ENCODE peak calls at places on chromosomes 16 and 17, in five cellular contexts. Q is gastrocnemius medialis; N is transverse colon; Z is CD4-positive, alpha-beta memory T cell; F is fibroblast of lung. V is an unnamed sample.

GRCh38 chr16:74892574-74893461 is 92.1 kb downstream of the WDR59 start:
- DNase-seq in Z (no peak), Q (no peak), N (no peak), F (no peak), V (no peak)

GRCh38 chr16:89357055-89357454 is 133.3 kb downstream of the ANKRD11 start:
- DNase-seq in Z (no peak), F (no peak), N (no peak), Q (peak; percentile 63), V (peak; percentile 59)

GRCh38 chr16:53053967-53054669 is 673 bp upstream of the CHD9 start:
- DNase-seq in F (peak; percentile 44), N (peak; percentile 52), Z (no peak), Q (peak; percentile 35), V (peak; percentile 80)

GRCh38 chr16:57620316-57621231 is 7.9 kb upstream of the ADGRG1 start:
- DNase-seq in F (no peak), Q (no peak), Z (no peak), N (peak; percentile 75), V (peak; percentile 72)

GRCh38 chr16:14071576-14072271 is 605 bp downstream of the MRTFB start:
- DNase-seq in Q (no peak), F (no peak), N (no peak), Z (no peak), V (no peak)

GRCh38 chr17:39908789-39909352 is 9.6 kb downstream of the GSDMB start:
- DNase-seq in F (no peak), Z (no peak), N (no peak), Q (no peak), V (no peak)

GRCh38 chr17:48259710-48260291 is 152.2 kb downstream of the SNX11 start:
- DNase-seq in F (peak; percentile 63), Z (no peak), N (no peak), Q (no peak), V (no peak)

GRCh38 chr17:55795098-55795497 is 44.2 kb downstream of the PCTP start:
- DNase-seq in N (no peak), F (no peak), Q (no peak), Z (no peak), V (no peak)

GRCh38 chr17:2980904-2981246 is 82.5 kb downstream of the OR1D5 start:
- DNase-seq in Q (no peak), Z (no peak), N (no peak), F (no peak), V (no peak)

GRCh38 chr17:81254955-81255717 is 16.0 kb downstream of the NDUFAF8 start:
- DNase-seq in Q (peak; percentile 94), F (peak; percentile 91), N (peak; percentile 87), Z (no peak), V (peak; percentile 95)

GRCh38 chr17:32852811-32853210 is 24.1 kb downstream of the MYO1D start:
- DNase-seq in F (no peak), Z (no peak), Q (no peak), N (no peak), V (no peak)

GRCh38 chr17:29622337-29623282 is at the start of gene CORO6:
- DNase-seq in F (peak; percentile 40), N (peak; percentile 47), Z (peak; percentile 63), Q (peak; percentile 83), V (peak; percentile 80)

GRCh38 chr16:88803264-88803987 is at the start of gene CDT1:
- DNase-seq in N (peak; percentile 85), F (peak; percentile 79), Q (peak; percentile 64), Z (peak; percentile 74), V (peak; percentile 95)

GRCh38 chr17:60161598-60162330 is 12.0 kb downstream of the CA4 start:
- DNase-seq in N (no peak), F (no peak), Q (no peak), Z (no peak), V (peak; percentile 86)

GRCh38 chr17:10652984-10653680 is 4.0 kb downstream of the MYH3 start:
- DNase-seq in F (no peak), Z (no peak), N (no peak), Q (no peak), V (no peak)

GRCh38 chr16:55832788-55833583 is at the start of gene CES1:
- DNase-seq in N (peak; percentile 17), F (peak; percentile 17), Q (peak; percentile 62), Z (no peak), V (peak; percentile 94)

GRCh38 chr17:50626037-50626574 is 8.6 kb upstream of the ABCC3 start:
- DNase-seq in N (peak; percentile 71), Z (peak; percentile 61), Q (peak; percentile 64), F (peak; percentile 78), V (peak; percentile 85)

GRCh38 chr17:42618442-42619150 is 9.1 kb downstream of the TUBG1 start:
- DNase-seq in Z (no peak), Q (peak; percentile 97), F (peak; percentile 19), N (peak; percentile 73), V (no peak)

GRCh38 chr17:58352843-58353719 is 1.1 kb upstream of the SUPT4H1 start:
- DNase-seq in F (peak; percentile 33), Q (peak; percentile 37), N (peak; percentile 57), Z (peak; percentile 37), V (peak; percentile 75)

GRCh38 chr16:17474572-17474971 is 3.8 kb upstream of the XYLT1 start:
- DNase-seq in Z (no peak), Q (no peak), F (no peak), N (peak; percentile 20), V (no peak)

GRCh38 chr17:68182940-68183551 is 64.8 kb upstream of the AMZ2 start:
- DNase-seq in N (peak; percentile 44), Q (no peak), F (no peak), Z (peak; percentile 91), V (no peak)

GRCh38 chr17:78075545-78075944 is 53.0 kb downstream of the TMC6 start:
- DNase-seq in F (no peak), N (no peak), Q (no peak), Z (no peak), V (no peak)

GRCh38 chr17:73820686-73821448 is 176.6 kb upstream of the SDK2 start:
- DNase-seq in F (no peak), Z (no peak), N (peak; percentile 23), Q (no peak), V (peak; percentile 51)

GRCh38 chr17:34750004-34750403 is 170.6 kb downstream of the TMEM132E start:
- DNase-seq in F (no peak), Z (no peak), N (no peak), Q (no peak), V (no peak)

GRCh38 chr16:46612121-46612520 is 9.1 kb downstream of the SHCBP1 start:
- DNase-seq in F (no peak), Z (no peak), N (no peak), Q (no peak), V (no peak)

GRCh38 chr16:2738615-2739014 is 13.8 kb upstream of the SRRM2 start:
- DNase-seq in Z (no peak), F (no peak), N (no peak), Q (no peak), V (no peak)

GRCh38 chr16:2736476-2737237 is 15.8 kb upstream of the SRRM2 start:
- DNase-seq in Q (no peak), N (no peak), Z (no peak), F (no peak), V (peak; percentile 20)

GRCh38 chr16:2739555-2740435 is 12.6 kb upstream of the SRRM2 start:
- DNase-seq in N (no peak), F (no peak), Z (no peak), Q (no peak), V (peak; percentile 51)

GRCh38 chr16:2737238-2737605 is 15.2 kb upstream of the SRRM2 start:
- DNase-seq in N (no peak), Q (no peak), F (no peak), Z (no peak), V (peak; percentile 43)

GRCh38 chr16:2737895-2738418 is 14.5 kb upstream of the SRRM2 start:
- DNase-seq in N (no peak), Q (no peak), F (no peak), Z (no peak), V (peak; percentile 45)
- H3K36me3 ChIP-seq in N (no peaks in the 10 kb centered on the region), Q (no peaks in the 10 kb centered on the region), F (no peaks in the 10 kb centered on the region), Z (no peaks in the 10 kb centered on the region), V (no peaks in the 10 kb centered on the region)

GRCh38 chr17:64097196-64097936 is 32.6 kb downstream of the ERN1 start:
- DNase-seq in Z (no peak), N (no peak), Q (no peak), F (peak; percentile 83), V (no peak)
- H3K4me1 ChIP-seq in Z (peaks cover 56% of the 10 kb centered on the region), N (peaks cover 3% of the 10 kb centered on the region), Q (peaks cover 7% of the 10 kb centered on the region), F (no peaks in the 10 kb centered on the region), V (no peaks in the 10 kb centered on the region)

GRCh38 chr16:66552288-66553143 is at the start of gene CKLF:
- DNase-seq in N (peak; percentile 93), F (peak; percentile 87), Q (peak; percentile 86), Z (peak; percentile 89), V (peak; percentile 96)

GRCh38 chr16:66551788-66552287 is 538 bp upstream of the CKLF start:
- DNase-seq in F (no peak), Q (no peak), N (no peak), Z (no peak), V (no peak)

GRCh38 chr16:66553223-66553622 is 847 bp downstream of the CKLF start:
- DNase-seq in N (peak; percentile 44), F (no peak), Z (peak; percentile 40), Q (no peak), V (no peak)

GRCh38 chr16:66554492-66554891 is 2.1 kb downstream of the CKLF start:
- DNase-seq in Z (no peak), F (no peak), N (no peak), Q (no peak), V (no peak)

DNA sequence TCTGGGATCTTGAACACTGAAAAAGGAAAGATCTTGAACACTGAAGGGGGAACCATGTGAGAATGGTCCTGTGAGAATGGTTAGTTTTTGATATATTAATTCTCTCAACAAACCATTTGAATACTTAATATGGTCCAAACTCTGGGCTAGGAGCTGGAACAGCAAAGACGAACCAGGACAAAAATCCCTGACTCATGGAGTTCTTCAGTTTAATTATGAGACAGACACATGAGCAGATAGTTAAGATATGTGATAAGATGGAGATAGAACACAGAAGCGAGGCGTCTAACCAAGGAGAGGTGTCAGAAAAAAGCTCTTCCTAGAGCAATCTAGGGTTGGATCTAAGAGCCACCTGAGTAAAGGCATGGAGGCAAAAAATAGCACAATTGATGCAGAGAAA is 1.6 kb downstream of the CKLF start:
- DNase-seq in Q (no peak), Z (no peak), N (no peak), F (no peak), V (no peak)
- H3K36me3 ChIP-seq in Q (no peaks in the 10 kb centered on the region), Z (peaks cover 12% of the 10 kb centered on the region), N (no peaks in the 10 kb centered on the region), F (no peaks in the 10 kb centered on the region), V (no peaks in the 10 kb centered on the region)

DNA sequence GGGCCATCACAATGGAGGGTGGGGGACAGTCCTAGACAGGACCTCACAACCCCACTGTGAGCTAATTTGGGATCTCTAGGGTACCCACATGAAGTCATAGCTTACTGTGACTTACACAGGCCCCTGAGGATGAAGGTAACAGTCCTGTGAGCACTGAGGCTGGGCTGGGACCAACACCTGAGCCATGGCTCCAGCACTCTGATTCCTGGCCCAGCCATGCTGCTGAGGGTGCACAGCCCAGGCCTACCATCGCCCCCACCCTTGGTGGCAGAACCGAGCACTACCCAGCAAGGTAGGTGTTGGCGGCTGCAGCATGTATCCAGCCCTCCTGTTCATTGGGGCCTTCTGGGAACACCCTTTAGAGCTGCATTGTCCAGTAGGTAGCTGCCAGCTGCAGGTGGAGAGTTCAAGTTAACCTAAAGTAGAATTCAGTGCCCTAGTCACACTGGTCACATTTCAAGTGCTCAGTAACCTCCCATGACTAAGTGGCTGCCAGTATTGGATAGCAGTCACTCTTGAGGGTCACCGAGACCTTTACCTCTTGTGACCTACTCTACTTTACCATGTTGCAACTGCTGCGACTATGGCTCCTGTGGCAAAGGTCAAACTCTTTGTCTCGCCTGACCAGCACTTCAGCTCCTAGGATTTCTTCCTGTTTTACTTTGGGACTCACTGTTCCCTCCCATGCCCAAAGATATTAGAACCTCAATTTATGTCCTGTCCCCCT is 11.6 kb downstream of the AKAP1 start:
- DNase-seq in F (no peak), N (no peak), Q (peak; percentile 79), Z (no peak), V (no peak)
- H3K4me1 ChIP-seq in F (no peaks in the 10 kb centered on the region), N (peaks cover 23% of the 10 kb centered on the region), Q (peaks cover 97% of the 10 kb centered on the region), Z (peaks cover 1% of the 10 kb centered on the region), V (peaks cover 47% of the 10 kb centered on the region)